ENCODE peak calls at places on chromosomes 12 and 14, in nine cellular contexts. S is ovary, L is IMR-90, A is prostate gland, T is adrenal gland, D is tibial nerve, U is stomach, Z is transverse colon, M is uterus. F is an unnamed sample.

GRCh38 chr14:99684356-99684952 is 356 bp downstream of the CYP46A1 start:
- DNase-seq in A (no peak), D (no peak), U (no peak), T (peak), L (peak), S (no peak), M (no peak), Z (no peak), F (peak)

GRCh38 chr14:51859136-51859535 is 1.3 kb upstream of the GNG2 start:
- DNase-seq in S (no peak), D (no peak), T (no peak), U (no peak), A (no peak), L (peak), M (no peak), Z (no peak), F (no peak)

GRCh38 chr14:94400454-94400853 is 12.1 kb upstream of the SERPINA1 start:
- DNase-seq in M (no peak), D (no peak), T (no peak), A (no peak), L (no peak), Z (no peak), U (no peak), S (no peak), F (no peak)

GRCh38 chr12:29731556-29731955 is 52.2 kb downstream of the TMTC1 start:
- DNase-seq in Z (no peak), D (no peak), L (no peak), U (no peak), S (no peak), A (no peak), M (no peak), T (no peak), F (no peak)

GRCh38 chr14:71448431-71449315 is 483.6 kb upstream of the RGS6 start:
- DNase-seq in L (no peak), D (no peak), S (no peak), M (no peak), U (no peak), Z (no peak), A (no peak), T (no peak), F (no peak)

GRCh38 chr12:69927145-69927544 is 102.1 kb downstream of the MYRFL start:
- DNase-seq in Z (no peak), L (no peak), D (no peak), A (no peak), M (no peak), S (no peak), U (no peak), T (no peak), F (no peak)

GRCh38 chr12:3622021-3622731 is 130.7 kb downstream of the CRACR2A start:
- DNase-seq in Z (no peak), D (no peak), U (no peak), L (no peak), A (no peak), S (no peak), T (no peak), M (no peak), F (no peak)

GRCh38 chr12:95437565-95437964 is 36.4 kb upstream of the METAP2 start:
- DNase-seq in T (no peak), S (no peak), L (no peak), A (no peak), Z (no peak), U (no peak), M (no peak), D (no peak), F (no peak)

GRCh38 chr12:95473440-95473946 is 459 bp upstream of the METAP2 start:
- DNase-seq in S (peak), L (peak), T (peak), A (peak), M (peak), Z (peak), D (peak), U (peak), F (peak)

GRCh38 chr14:66746316-66747006 is 238.5 kb downstream of the GPHN start:
- DNase-seq in T (peak), Z (no peak), D (peak), U (no peak), S (no peak), M (no peak), A (no peak), L (peak), F (no peak)

GRCh38 chr12:69348162-69348938 is at the start of gene LYZ:
- DNase-seq in S (no peak), L (no peak), U (peak), D (peak), M (no peak), T (no peak), Z (peak), A (no peak), F (no peak)

GRCh38 chr14:93089501-93090269 is 26.0 kb downstream of the ITPK1 start:
- DNase-seq in A (no peak), T (no peak), D (no peak), M (no peak), L (no peak), U (no peak), Z (no peak), S (no peak), F (no peak)

GRCh38 chr14:79376557-79376956 is 834.7 kb downstream of the DIO2 start:
- DNase-seq in U (no peak), T (no peak), S (no peak), D (no peak), Z (no peak), A (no peak), M (no peak), L (no peak), F (no peak)

GRCh38 chr14:89779707-89780106 is 174.8 kb downstream of the EFCAB11 start:
- DNase-seq in T (no peak), A (no peak), U (no peak), L (no peak), S (no peak), Z (no peak), D (no peak), M (no peak), F (no peak)

GRCh38 chr12:66170606-66171005 is 810 bp upstream of the TMBIM4 start:
- DNase-seq in Z (no peak), M (no peak), D (no peak), A (no peak), T (no peak), U (no peak), L (no peak), S (no peak), F (no peak)

GRCh38 chr14:68278568-68279436 is 459.2 kb downstream of the RAD51B start:
- DNase-seq in L (peak), S (no peak), M (no peak), D (no peak), Z (no peak), A (no peak), T (no peak), U (no peak), F (no peak)

GRCh38 chr12:72094490-72094889 is 155.8 kb downstream of the TPH2 start:
- DNase-seq in S (no peak), A (no peak), L (no peak), D (no peak), U (no peak), T (no peak), M (no peak), Z (no peak), F (no peak)

DNA sequence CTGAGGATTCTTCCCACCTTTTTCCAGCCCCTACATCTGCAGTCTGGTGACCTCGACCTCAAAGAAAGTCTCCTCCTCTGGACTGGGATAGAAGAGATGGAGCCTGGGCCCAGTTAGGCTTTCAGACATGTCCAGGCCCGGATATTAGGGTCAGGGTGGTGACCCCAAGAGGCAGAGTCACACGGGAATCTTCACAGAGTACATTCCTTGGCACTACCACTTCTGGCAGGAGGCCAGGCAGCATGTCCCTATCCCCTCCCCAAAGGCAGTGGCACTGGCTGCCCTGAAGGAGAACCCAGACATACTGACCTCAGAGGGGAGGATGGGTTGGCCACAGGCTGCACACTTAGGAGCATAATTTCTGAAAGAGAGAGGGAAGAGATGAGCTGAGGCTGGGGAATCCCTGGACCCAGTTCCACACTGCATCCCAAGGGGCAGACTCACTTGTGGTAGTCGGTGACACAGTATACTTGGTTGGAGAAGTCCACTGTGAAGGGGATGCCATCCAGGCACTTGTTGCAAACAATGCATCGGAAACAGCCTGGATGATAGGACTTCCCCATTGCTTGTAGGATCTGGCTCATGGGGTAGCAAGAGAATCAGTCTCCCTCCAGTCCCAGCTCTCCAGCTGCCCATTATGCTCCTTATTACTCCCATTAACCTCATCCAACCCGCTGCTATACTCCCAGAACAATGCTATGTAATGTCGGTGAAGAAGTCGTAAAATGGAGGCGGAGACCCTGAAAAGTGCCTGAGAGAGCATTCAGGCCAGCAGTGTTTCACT is 7.6 kb downstream of the AJUBA start:
- DNase-seq in L (no peak), T (peak), Z (no peak), S (no peak), D (no peak), A (no peak), M (no peak), U (no peak), F (no peak)
- TF ChIP-seq POLR2A in L (no peak), T (no peak), Z (no peak), S (no peak), D (no peak), A (no peak), M (no peak), U (no peak), F (no peak)

GRCh38 chr12:125336246-125336645 is 271.0 kb downstream of the AACS start:
- DNase-seq in Z (no peak), S (no peak), M (no peak), D (no peak), L (no peak), T (no peak), U (no peak), A (no peak), F (no peak)

GRCh38 chr12:125346361-125346760 is 281.1 kb downstream of the AACS start:
- DNase-seq in L (no peak), S (no peak), A (no peak), M (no peak), U (no peak), D (no peak), T (no peak), Z (no peak), F (no peak)

GRCh38 chr12:125341422-125341821 is 276.2 kb downstream of the AACS start:
- DNase-seq in T (no peak), U (no peak), A (no peak), L (no peak), S (no peak), M (no peak), Z (no peak), D (no peak), F (no peak)

GRCh38 chr12:125343649-125344048 is 278.4 kb downstream of the AACS start:
- DNase-seq in T (no peak), D (no peak), S (no peak), A (no peak), Z (no peak), M (no peak), U (no peak), L (no peak), F (no peak)

DNA sequence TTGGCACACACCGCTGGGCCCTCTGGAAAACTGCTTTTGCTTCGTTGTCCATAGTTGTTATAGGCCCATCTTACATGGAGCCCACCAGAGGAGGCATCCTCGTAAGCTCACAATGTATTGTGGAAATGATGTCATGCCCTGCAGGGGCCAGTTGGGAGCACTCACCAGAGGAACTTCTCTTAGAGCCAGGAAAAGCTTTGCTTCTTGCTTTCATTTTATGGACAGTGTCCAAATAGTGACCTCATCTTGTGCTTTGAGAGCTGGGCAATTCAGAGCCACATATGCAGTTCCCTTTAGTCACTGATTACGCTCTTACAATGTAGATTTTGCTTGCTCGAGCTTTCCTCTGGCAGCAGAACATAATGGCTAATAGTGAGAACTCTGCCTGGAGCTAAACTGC is 275.6 kb downstream of the AACS start:
- DNase-seq in D (no peak), L (peak), S (no peak), A (no peak), M (no peak), T (no peak), Z (peak), U (no peak), F (no peak)
- H3K27ac ChIP-seq in D (peak), L (no peak), S (no peak), A (no peak), M (no peak), T (no peak), Z (peak), U (no peak), F (no peak)

DNA sequence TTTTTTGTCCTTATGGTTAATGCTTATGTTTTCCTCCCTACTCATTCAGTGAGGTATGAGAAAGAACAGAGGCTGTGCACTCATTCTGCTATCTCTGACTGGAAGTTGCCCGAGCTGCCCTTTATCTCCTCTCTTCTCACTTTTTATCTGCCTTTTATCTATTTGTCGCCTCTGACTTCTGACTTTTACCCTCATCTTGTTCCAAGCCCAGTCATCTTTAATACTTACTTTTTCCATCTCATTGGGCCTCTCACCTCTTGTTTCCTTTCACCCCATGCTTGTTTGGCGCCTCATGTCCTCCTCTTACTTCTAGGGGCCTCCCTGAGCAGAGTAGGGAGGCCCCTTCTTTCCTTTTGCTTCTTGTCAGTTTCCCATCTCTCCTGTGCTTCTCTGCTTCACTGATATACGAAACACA is 50.7 kb downstream of the DIP2B start:
- DNase-seq in L (no peak), U (no peak), Z (no peak), D (no peak), T (no peak), S (no peak), A (no peak), M (no peak), F (no peak)
- TF ChIP-seq POLR2A in L (no peak), U (no peak), Z (no peak), D (no peak), T (no peak), S (no peak), A (no peak), M (no peak), F (no peak)

DNA sequence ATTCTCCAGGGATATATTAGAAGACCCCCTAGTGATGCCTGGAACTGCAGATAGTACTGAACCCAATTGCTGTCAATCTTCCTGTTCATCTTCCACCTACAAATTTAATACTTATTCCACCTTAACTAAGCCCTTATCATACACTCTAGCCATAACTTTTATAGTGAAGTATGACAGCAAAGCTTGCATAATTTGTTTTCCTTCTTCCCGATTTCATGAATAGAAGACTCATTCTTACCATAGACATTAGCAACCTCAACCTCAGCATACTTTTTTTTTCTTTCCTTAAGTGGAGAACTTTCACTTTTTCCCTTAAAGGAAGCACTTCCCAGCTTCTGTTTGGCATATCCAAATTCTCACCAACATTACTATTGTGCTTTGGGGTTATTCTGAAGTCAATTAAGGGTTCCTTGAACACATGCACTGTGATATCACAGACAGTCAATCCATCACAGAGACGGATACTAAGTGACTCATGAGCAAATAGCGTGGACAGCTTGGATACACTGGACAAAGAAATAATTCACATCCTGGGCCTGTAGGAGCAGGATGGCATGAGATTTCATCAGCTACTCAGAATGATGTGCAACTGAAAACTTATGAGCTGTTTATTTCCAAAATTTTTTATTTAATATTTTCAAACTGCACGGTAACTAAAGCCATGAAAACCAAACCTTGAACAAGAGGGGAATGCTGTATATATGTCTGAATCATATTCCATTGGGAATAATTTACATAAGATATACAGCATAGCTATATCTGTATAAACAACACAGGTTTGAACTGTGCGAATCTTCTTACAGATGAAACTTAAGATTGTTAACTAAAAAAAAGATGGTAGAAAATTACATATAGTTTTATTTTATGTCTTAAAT is 63.9 kb downstream of the SYT1 start:
- DNase-seq in M (no peak), T (no peak), L (peak), U (no peak), A (no peak), S (no peak), Z (no peak), D (no peak), F (no peak)
- H3K27ac ChIP-seq in M (no peak), T (no peak), L (peak), U (no peak), A (no peak), S (no peak), Z (no peak), D (no peak), F (no peak)

DNA sequence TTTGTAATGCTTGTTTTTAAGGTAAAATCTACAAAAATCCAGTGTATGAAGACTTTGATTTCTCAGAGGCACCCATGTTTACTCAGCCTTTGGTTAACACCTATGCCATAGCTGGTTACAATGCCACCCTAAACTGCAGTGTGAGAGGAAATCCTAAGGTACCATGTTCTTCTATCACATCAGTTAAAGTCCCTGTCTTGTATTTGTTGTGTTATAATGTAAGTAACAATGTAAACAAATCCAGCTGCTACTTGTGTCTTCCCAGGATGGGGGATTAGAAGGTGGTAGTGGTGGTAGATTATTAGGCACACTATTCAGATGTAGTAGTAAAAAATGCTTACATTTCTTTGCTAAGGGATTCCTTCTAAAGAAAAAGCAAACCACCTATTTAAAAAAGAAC is 19.4 kb upstream of the CHPT1 start:
- DNase-seq in S (no peak), D (no peak), Z (no peak), L (no peak), M (no peak), U (no peak), A (no peak), T (no peak), F (no peak)
- TF ChIP-seq POLR2A in S (no peak), D (no peak), Z (no peak), L (no peak), M (no peak), U (no peak), A (no peak), T (no peak), F (no peak)

DNA sequence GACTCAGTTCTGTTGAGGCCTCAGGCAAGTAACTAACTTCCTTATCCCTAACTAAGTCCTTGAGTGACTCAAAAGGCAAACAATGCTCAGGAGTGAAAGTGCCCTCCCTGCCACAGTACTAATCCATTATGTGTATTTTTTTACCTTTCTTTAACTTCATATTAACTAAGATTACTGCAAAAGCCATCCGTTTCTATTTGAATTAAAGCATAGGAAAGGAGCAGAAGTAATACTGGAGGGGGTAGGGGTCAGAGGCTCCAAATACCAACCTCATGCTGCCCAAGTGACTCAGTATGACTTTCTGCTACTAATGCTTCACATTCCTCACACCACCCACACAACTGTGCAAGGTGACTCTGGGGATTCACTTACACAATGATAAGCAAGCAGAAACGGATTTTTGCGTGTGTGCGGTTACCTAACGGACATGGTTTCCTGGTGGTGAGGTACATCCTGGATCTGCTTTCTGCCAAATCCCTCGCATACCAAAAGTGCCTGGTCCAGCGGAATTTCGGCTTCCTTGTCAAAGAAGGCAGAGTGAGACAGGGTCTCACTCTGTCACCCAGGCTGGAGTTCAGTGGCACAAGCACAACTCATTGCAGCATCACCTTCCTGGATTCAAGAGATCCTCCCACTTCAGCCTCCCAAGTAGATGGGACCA is 25.1 kb downstream of the MOK start:
- DNase-seq in M (no peak), A (no peak), S (no peak), Z (no peak), D (no peak), U (no peak), L (peak), T (peak), F (no peak)
- H3K27ac ChIP-seq in M (no peak), A (no peak), S (no peak), Z (no peak), D (no peak), U (peak), L (peak), T (no peak), F (peak)

GRCh38 chr14:105217764-105218163 is 30.6 kb upstream of the BTBD6 start:
- DNase-seq in Z (no peak), T (no peak), U (no peak), M (no peak), A (no peak), L (no peak), D (no peak), S (no peak), F (no peak)
- TF ChIP-seq POLR2A in Z (no peak), T (no peak), U (no peak), M (no peak), A (no peak), L (no peak), D (no peak), S (no peak), F (no peak)

GRCh38 chr14:95652690-95653089 is 33.5 kb upstream of the TCL1B start:
- DNase-seq in A (no peak), L (no peak), T (no peak), Z (no peak), D (no peak), M (no peak), S (no peak), U (no peak), F (no peak)
- H3K27ac ChIP-seq in A (no peak), L (no peak), T (no peak), Z (no peak), D (no peak), M (peak), S (peak), U (no peak), F (no peak)

GRCh38 chr14:31025335-31026075 is at the start of gene AP4S1:
- DNase-seq in Z (peak), L (no peak), M (peak), A (peak), S (peak), T (peak), U (peak), D (peak), F (peak)

GRCh38 chr14:31026395-31027096 is 367 bp upstream of the STRN3 start:
- DNase-seq in D (peak), U (peak), S (peak), Z (peak), A (peak), L (peak), M (peak), T (peak), F (peak)

GRCh38 chr14:31024577-31025334 is 693 bp upstream of the AP4S1 start:
- DNase-seq in D (no peak), A (no peak), T (no peak), M (no peak), U (no peak), Z (no peak), L (peak), S (no peak), F (no peak)

GRCh38 chr14:31027847-31028246 is 1.7 kb upstream of the STRN3 start:
- DNase-seq in A (no peak), U (no peak), D (no peak), M (no peak), S (no peak), L (no peak), T (no peak), Z (no peak), F (no peak)

GRCh38 chr14:31026076-31026394 is at the start of gene STRN3:
- DNase-seq in T (no peak), M (no peak), S (no peak), L (no peak), Z (no peak), U (no peak), A (no peak), D (no peak), F (no peak)
- TF ChIP-seq POLR2A in T (no peak), M (no peak), S (peak), L (peak), Z (no peak), U (no peak), A (no peak), D (no peak), F (no peak)

F was measured in breast epithelium.